ENCODE peak calls at places on chromosome 4, in nine cellular contexts. J is GM12878, A is AG10803, E is cardiac fibroblast, H is chondrocyte, M is PC-3, P is HL-60, I is AG09309, O is mammary epithelial cell. C is an unnamed sample.

GRCh38 chr4:55407119-55407518 is 11.4 kb downstream of the TMEM165 start:
- DNase-seq in A (no peak), I (no peak), O (no peak), P (no peak), J (no peak), E (no peak), M (no peak), H (no peak), C (no peak)

GRCh38 chr4:65241257-65241997 is 428.9 kb downstream of the EPHA5 start:
- DNase-seq in P (no peak), H (peak; percentile 68), E (no peak), M (no peak), A (no peak), J (no peak), O (no peak), I (no peak), C (no peak)

GRCh38 chr4:82275431-82276423 is 98.1 kb downstream of the HNRNPD start:
- DNase-seq in H (no peak), A (no peak), I (no peak), P (peak; percentile 50), E (no peak), O (peak; percentile 63), M (no peak), J (no peak), C (no peak)

GRCh38 chr4:167183036-167183435 is 51.3 kb downstream of the SPOCK3 start:
- DNase-seq in J (no peak), I (no peak), H (no peak), P (no peak), A (no peak), O (no peak), E (no peak), M (no peak), C (no peak)

GRCh38 chr4:113534698-113535097 is 226.8 kb downstream of the CAMK2D start:
- DNase-seq in A (peak; percentile 33), J (no peak), P (no peak), O (no peak), M (no peak), H (no peak), I (no peak), E (peak; percentile 60), C (no peak)

GRCh38 chr4:151276787-151277557 is at the start of gene PRSS48:
- DNase-seq in M (peak; percentile 61), I (no peak), P (peak; percentile 51), O (peak; percentile 42), H (no peak), J (no peak), E (peak; percentile 71), A (peak; percentile 38), C (peak; percentile 73)

GRCh38 chr4:25930722-25931354 is 16.8 kb downstream of the SMIM20 start:
- DNase-seq in O (no peak), E (no peak), M (no peak), J (no peak), I (no peak), P (no peak), A (no peak), H (no peak), C (no peak)

GRCh38 chr4:41199788-41200187 is 14.6 kb downstream of the APBB2 start:
- DNase-seq in H (no peak), J (no peak), I (no peak), P (no peak), E (no peak), A (no peak), M (no peak), O (no peak), C (no peak)

GRCh38 chr4:163191999-163192398 is 25.3 kb upstream of the NAF1 start:
- DNase-seq in H (no peak), A (peak; percentile 8), M (peak; percentile 8), J (no peak), P (no peak), I (no peak), E (peak; percentile 5), O (peak; percentile 23), C (no peak)
- TF ChIP-seq CTCF in H (peak; percentile 58), A (peak; percentile 29), M (peak; percentile 46), J (no peak), P (no peak), I (peak; percentile 40), E (peak; percentile 30), O (peak; percentile 27), C (no peak)

GRCh38 chr4:115154826-115155225 is 41.4 kb upstream of the NDST4 start:
- DNase-seq in E (peak; percentile 3), M (peak; percentile 8), A (peak; percentile 58), I (peak; percentile 3), H (no peak), P (no peak), O (peak; percentile 1), J (no peak), C (no peak)
- TF ChIP-seq CTCF in E (no peak), M (no peak), A (peak; percentile 59), I (peak; percentile 58), H (peak; percentile 73), P (no peak), O (no peak), J (no peak), C (no peak)

DNA sequence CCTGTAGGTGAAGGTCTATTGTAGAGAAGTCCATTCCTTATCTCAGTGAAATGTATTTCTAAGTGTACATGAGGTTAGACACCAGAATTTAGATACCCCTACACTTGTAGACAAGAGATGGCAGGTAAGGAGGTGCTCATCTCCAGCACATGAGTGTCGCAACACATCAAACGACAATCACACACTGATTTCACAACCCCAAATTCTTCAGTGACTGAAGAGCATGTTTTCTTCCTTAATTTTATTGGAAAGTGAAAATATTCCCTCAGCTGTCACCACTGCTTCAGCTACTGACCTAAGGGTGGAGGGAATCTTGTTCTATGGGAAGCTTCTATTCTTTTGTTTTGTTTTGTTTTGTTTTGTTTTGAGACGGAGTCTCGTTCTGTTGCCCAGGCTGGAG is 280.3 kb downstream of the ARHGAP24 start:
- DNase-seq in O (no peak), M (no peak), E (no peak), A (no peak), H (no peak), J (no peak), I (no peak), P (no peak), C (no peak)
- TF ChIP-seq CTCF in O (no peak), M (no peak), E (no peak), A (no peak), H (no peak), J (no peak), I (no peak), P (no peak), C (no peak)

DNA sequence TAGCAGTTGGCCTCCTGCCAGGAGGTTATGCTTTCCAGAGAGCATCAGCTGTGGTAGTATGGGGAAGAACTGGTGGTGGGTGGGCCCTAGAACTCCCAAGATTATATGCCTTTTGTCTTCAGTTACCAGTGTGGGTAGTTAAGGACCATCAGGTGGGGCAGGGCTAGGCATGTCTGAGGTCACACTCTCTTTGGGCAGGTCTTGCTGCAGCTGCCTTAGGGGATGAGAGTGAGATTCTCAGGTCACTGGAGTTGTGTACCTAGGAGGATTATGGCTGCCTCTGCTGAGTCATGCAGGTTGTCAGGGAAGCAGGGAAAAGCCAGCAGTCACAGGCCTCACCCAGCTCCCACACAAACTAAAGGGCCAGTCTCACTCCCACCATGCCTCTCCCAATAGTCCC is 172.9 kb upstream of the GYPA start:
- DNase-seq in O (peak; percentile 66), I (no peak), E (no peak), P (no peak), J (no peak), M (no peak), A (no peak), H (no peak), C (no peak)
- TF ChIP-seq CTCF in O (no peak), I (no peak), E (no peak), P (no peak), J (no peak), M (no peak), A (no peak), H (no peak), C (no peak)

DNA sequence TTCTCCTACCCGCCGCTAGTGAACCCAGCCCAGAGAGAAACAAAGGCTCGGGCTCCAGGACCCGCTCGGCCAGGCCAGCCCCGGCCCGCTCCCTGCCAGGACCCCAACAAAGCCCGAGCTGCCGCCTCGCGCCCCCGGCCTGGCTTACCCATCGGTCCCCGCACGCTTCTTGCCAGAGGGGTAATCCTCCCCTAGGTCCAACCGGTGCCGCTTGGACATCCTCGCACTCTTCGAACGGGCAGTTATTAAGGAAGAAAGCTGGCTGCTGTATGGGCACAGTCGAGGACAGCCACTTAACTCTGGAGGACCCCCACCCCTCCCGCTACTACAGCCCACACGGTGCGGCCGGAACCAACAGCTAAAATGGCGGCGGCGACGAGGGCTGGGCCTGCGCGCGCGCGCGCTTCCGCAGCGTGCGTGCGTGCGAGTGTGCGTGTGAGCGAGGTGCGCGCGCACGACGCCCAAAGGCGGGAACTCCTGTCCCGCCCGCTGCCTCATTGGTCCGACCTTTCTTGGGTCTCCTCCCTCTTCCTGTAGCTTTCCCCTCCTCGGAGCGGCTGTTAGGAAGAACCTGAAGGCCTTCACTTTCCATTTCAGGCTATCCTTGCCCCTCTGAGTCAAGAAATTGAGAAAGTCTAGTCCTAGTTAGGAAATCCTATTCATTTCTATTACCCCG is at the start of gene DHX15:
- DNase-seq in J (peak; percentile 86), M (peak; percentile 91), P (peak; percentile 96), H (peak; percentile 98), A (peak; percentile 97), I (peak; percentile 88), E (peak; percentile 98), O (peak; percentile 96), C (peak; percentile 89)
- TF ChIP-seq CTCF in J (no peak), M (no peak), P (no peak), H (peak; percentile 46), A (no peak), I (no peak), E (no peak), O (no peak), C (no peak)

GRCh38 chr4:59161249-59161648 is 2038.9 kb upstream of the ADGRL3 start:
- DNase-seq in E (no peak), A (no peak), O (no peak), P (no peak), H (no peak), I (no peak), J (no peak), M (peak; percentile 57), C (no peak)
- TF ChIP-seq CTCF in E (no peak), A (no peak), O (no peak), P (no peak), H (no peak), I (no peak), J (peak; percentile 33), M (peak; percentile 59), C (no peak)

GRCh38 chr4:143531773-143532491 is 18.4 kb downstream of the SMARCA5 start:
- DNase-seq in E (peak; percentile 42), P (no peak), J (no peak), A (no peak), I (no peak), O (no peak), H (no peak), M (peak; percentile 50), C (no peak)

DNA sequence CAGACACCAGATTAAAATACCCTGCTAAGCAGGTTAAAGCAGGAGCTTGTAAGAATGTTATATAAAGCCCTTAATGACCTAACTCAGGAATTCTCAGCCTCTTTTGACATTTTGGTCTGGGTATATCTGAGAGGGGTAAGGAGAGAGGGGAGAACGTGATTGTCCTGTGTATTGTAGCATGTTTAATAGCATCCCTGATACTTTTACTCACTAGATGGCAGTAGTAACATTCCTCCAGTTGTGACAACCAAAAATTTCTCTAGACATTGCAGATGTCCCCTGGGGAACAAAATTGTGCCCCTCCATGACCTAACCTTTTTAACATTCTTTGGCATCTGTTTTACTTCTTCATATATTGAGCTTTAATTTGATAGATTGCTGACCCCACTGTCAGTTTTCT is 17.9 kb downstream of the SMARCA5 start:
- DNase-seq in E (peak; percentile 36), A (no peak), O (no peak), I (no peak), M (peak; percentile 42), P (no peak), H (no peak), J (no peak), C (no peak)
- TF ChIP-seq CTCF in E (peak; percentile 53), A (peak; percentile 42), O (peak; percentile 17), I (peak; percentile 40), M (peak; percentile 68), P (peak; percentile 21), H (peak; percentile 78), J (peak; percentile 40), C (no peak)